ENCODE peak calls at places on chromosomes 3 and 15, in five cellular contexts. One of them, this sample, is unnamed.

GRCh38 chr3:43958973-43959372 is 268.2 kb downstream of the ABHD5 start:
- DNase-seq in K562: no peak
- DNase-seq in HCT116: no peak
- DNase-seq in SK-N-SH: no peak
- DNase-seq in HepG2: no peak
- DNase-seq in this sample: no peak

GRCh38 chr3:25582242-25582641 is 82.5 kb downstream of the TOP2B start:
- DNase-seq in K562: peak
- DNase-seq in HCT116: no peak
- DNase-seq in SK-N-SH: no peak
- DNase-seq in HepG2: peak
- DNase-seq in this sample: peak

GRCh38 chr15:65300924-65301441 is 3.5 kb upstream of the RNU5B-1 start:
- DNase-seq in K562: no peak
- DNase-seq in HCT116: no peak
- DNase-seq in SK-N-SH: no peak
- DNase-seq in HepG2: no peak
- DNase-seq in this sample: no peak

GRCh38 chr15:91289324-91289723 is 189.3 kb downstream of the SV2B start:
- DNase-seq in K562: no peak
- DNase-seq in HCT116: no peak
- DNase-seq in SK-N-SH: peak
- DNase-seq in HepG2: no peak
- DNase-seq in this sample: no peak

GRCh38 chr3:194276768-194277546 is 74.2 kb downstream of the CPN2 start:
- DNase-seq in K562: no peak
- DNase-seq in HCT116: no peak
- DNase-seq in SK-N-SH: no peak
- DNase-seq in HepG2: no peak
- DNase-seq in this sample: no peak

GRCh38 chr15:39781147-39781966 is 1.3 kb downstream of the FSIP1 start:
- DNase-seq in K562: no peak
- DNase-seq in HCT116: no peak
- DNase-seq in SK-N-SH: no peak
- DNase-seq in HepG2: no peak
- DNase-seq in this sample: no peak

GRCh38 chr3:123346726-123347125 is 102.2 kb downstream of the ADCY5 start:
- DNase-seq in K562: no peak
- DNase-seq in HCT116: no peak
- DNase-seq in SK-N-SH: no peak
- DNase-seq in HepG2: no peak
- DNase-seq in this sample: no peak

GRCh38 chr3:182969853-182970252 is 10.5 kb downstream of the DCUN1D1 start:
- DNase-seq in K562: no peak
- DNase-seq in HCT116: no peak
- DNase-seq in SK-N-SH: no peak
- DNase-seq in HepG2: no peak
- DNase-seq in this sample: no peak

GRCh38 chr15:88745696-88746095 is 57.5 kb upstream of the ACAN start:
- DNase-seq in K562: no peak
- DNase-seq in HCT116: no peak
- DNase-seq in SK-N-SH: no peak
- DNase-seq in HepG2: no peak
- DNase-seq in this sample: no peak

GRCh38 chr3:161977063-161977462 is 480.5 kb downstream of the OTOL1 start:
- DNase-seq in K562: no peak
- DNase-seq in HCT116: no peak
- DNase-seq in SK-N-SH: no peak
- DNase-seq in HepG2: no peak
- DNase-seq in this sample: no peak

GRCh38 chr3:3664916-3665315 is 134.3 kb upstream of the LRRN1 start:
- DNase-seq in K562: no peak
- DNase-seq in HCT116: no peak
- DNase-seq in SK-N-SH: no peak
- DNase-seq in HepG2: no peak
- DNase-seq in this sample: no peak

GRCh38 chr15:71658827-71659729 is 151.3 kb upstream of the NR2E3 start:
- DNase-seq in K562: no peak
- DNase-seq in HCT116: no peak
- DNase-seq in SK-N-SH: no peak
- DNase-seq in HepG2: no peak
- DNase-seq in this sample: no peak

GRCh38 chr3:62632510-62633294 is 242.5 kb downstream of the CADPS start:
- DNase-seq in K562: no peak
- DNase-seq in HCT116: no peak
- DNase-seq in SK-N-SH: no peak
- DNase-seq in HepG2: no peak
- DNase-seq in this sample: peak

GRCh38 chr3:171574556-171575240 is 114.5 kb upstream of the TNIK start:
- DNase-seq in K562: no peak
- DNase-seq in HCT116: no peak
- DNase-seq in SK-N-SH: no peak
- DNase-seq in HepG2: no peak
- DNase-seq in this sample: no peak

GRCh38 chr3:130345487-130346079 is at the start of gene COL6A5:
- DNase-seq in K562: peak
- DNase-seq in HCT116: no peak
- DNase-seq in SK-N-SH: peak
- DNase-seq in HepG2: no peak
- DNase-seq in this sample: no peak

GRCh38 chr15:96551196-96551595 is 220.7 kb downstream of the NR2F2 start:
- DNase-seq in K562: no peak
- DNase-seq in HCT116: no peak
- DNase-seq in SK-N-SH: no peak
- DNase-seq in HepG2: no peak
- DNase-seq in this sample: no peak

GRCh38 chr3:4533489-4534443 is 40.6 kb downstream of the ITPR1 start:
- DNase-seq in K562: peak
- DNase-seq in HCT116: no peak
- DNase-seq in SK-N-SH: no peak
- DNase-seq in HepG2: peak
- DNase-seq in this sample: peak

GRCh38 chr3:189282751-189283150 is 111.0 kb downstream of the TPRG1 start:
- DNase-seq in K562: no peak
- DNase-seq in HCT116: no peak
- DNase-seq in SK-N-SH: no peak
- DNase-seq in HepG2: no peak
- DNase-seq in this sample: no peak

GRCh38 chr3:169161011-169161410 is 502.5 kb downstream of the MECOM start:
- DNase-seq in K562: no peak
- DNase-seq in HCT116: no peak
- DNase-seq in SK-N-SH: no peak
- DNase-seq in HepG2: no peak
- DNase-seq in this sample: no peak

GRCh38 chr15:44804303-44805046 is 68.1 kb downstream of the TRIM69 start:
- DNase-seq in K562: no peak
- DNase-seq in HCT116: no peak
- DNase-seq in SK-N-SH: no peak
- DNase-seq in HepG2: no peak
- DNase-seq in this sample: no peak

GRCh38 chr3:17894434-17895060 is 152.1 kb upstream of the TBC1D5 start:
- DNase-seq in K562: no peak
- DNase-seq in HCT116: peak
- DNase-seq in SK-N-SH: no peak
- DNase-seq in HepG2: peak
- DNase-seq in this sample: no peak

GRCh38 chr3:195045481-195045880 is 225.5 kb downstream of the XXYLT1 start:
- DNase-seq in K562: no peak
- DNase-seq in HCT116: no peak
- DNase-seq in SK-N-SH: no peak
- DNase-seq in HepG2: no peak
- DNase-seq in this sample: no peak

GRCh38 chr3:100913870-100914654 is 79.2 kb downstream of the ABI3BP start:
- DNase-seq in K562: no peak
- DNase-seq in HCT116: no peak
- DNase-seq in SK-N-SH: no peak
- DNase-seq in HepG2: no peak
- DNase-seq in this sample: no peak

GRCh38 chr15:92273286-92273685 is 120.4 kb upstream of the ST8SIA2 start:
- DNase-seq in K562: no peak
- DNase-seq in HCT116: no peak
- DNase-seq in SK-N-SH: no peak
- DNase-seq in HepG2: no peak
- DNase-seq in this sample: no peak

GRCh38 chr15:27167738-27168137 is 196.8 kb downstream of the GABRG3 start:
- DNase-seq in K562: no peak
- DNase-seq in HCT116: no peak
- DNase-seq in SK-N-SH: no peak
- DNase-seq in HepG2: no peak
- DNase-seq in this sample: no peak

GRCh38 chr3:128807186-128807830 is 72.1 kb upstream of the ACAD9 start:
- DNase-seq in K562: no peak
- DNase-seq in HCT116: no peak
- DNase-seq in SK-N-SH: no peak
- DNase-seq in HepG2: no peak
- DNase-seq in this sample: no peak

GRCh38 chr15:85024509-85025336 is 43.1 kb downstream of the PDE8A start:
- DNase-seq in K562: no peak
- DNase-seq in HCT116: no peak
- DNase-seq in SK-N-SH: no peak
- DNase-seq in HepG2: peak
- DNase-seq in this sample: peak

GRCh38 chr3:109803274-109803673 is 465.9 kb upstream of the DPPA4 start:
- DNase-seq in K562: no peak
- DNase-seq in HCT116: peak
- DNase-seq in SK-N-SH: peak
- DNase-seq in HepG2: no peak
- DNase-seq in this sample: no peak

GRCh38 chr3:82496890-82497560 is 735.6 kb upstream of the GBE1 start:
- DNase-seq in K562: peak
- DNase-seq in HCT116: peak
- DNase-seq in SK-N-SH: peak
- DNase-seq in HepG2: peak
- DNase-seq in this sample: no peak

GRCh38 chr3:139481116-139481515 is 4.8 kb upstream of the RBP2 start:
- DNase-seq in K562: no peak
- DNase-seq in HCT116: no peak
- DNase-seq in SK-N-SH: no peak
- DNase-seq in HepG2: no peak
- DNase-seq in this sample: peak

GRCh38 chr15:31297221-31297879 is 29.3 kb upstream of the KLF13 start:
- DNase-seq in K562: no peak
- DNase-seq in HCT116: no peak
- DNase-seq in SK-N-SH: no peak
- DNase-seq in HepG2: no peak
- DNase-seq in this sample: no peak

GRCh38 chr3:123431658-123432323 is 17.1 kb downstream of the ADCY5 start:
- DNase-seq in K562: no peak
- DNase-seq in HCT116: no peak
- DNase-seq in SK-N-SH: no peak
- DNase-seq in HepG2: no peak
- DNase-seq in this sample: no peak

GRCh38 chr3:151428386-151428785 is 32.5 kb downstream of the IGSF10 start:
- DNase-seq in K562: no peak
- DNase-seq in HCT116: no peak
- DNase-seq in SK-N-SH: no peak
- DNase-seq in HepG2: no peak
- DNase-seq in this sample: no peak

GRCh38 chr3:52123106-52123708 is 31.0 kb downstream of the POC1A start:
- DNase-seq in K562: peak
- DNase-seq in HCT116: peak
- DNase-seq in SK-N-SH: peak
- DNase-seq in HepG2: peak
- DNase-seq in this sample: peak

GRCh38 chr3:46368569-46368968 is 2.2 kb upstream of the CCR5 start:
- DNase-seq in K562: no peak
- DNase-seq in HCT116: no peak
- DNase-seq in SK-N-SH: peak
- DNase-seq in HepG2: no peak
- DNase-seq in this sample: no peak

GRCh38 chr15:26954403-26954802 is 16.6 kb upstream of the GABRG3 start:
- DNase-seq in K562: no peak
- DNase-seq in HCT116: no peak
- DNase-seq in SK-N-SH: no peak
- DNase-seq in HepG2: no peak
- DNase-seq in this sample: no peak

GRCh38 chr3:62159693-62160092 is 213.7 kb downstream of the FEZF2 start:
- DNase-seq in K562: no peak
- DNase-seq in HCT116: no peak
- DNase-seq in SK-N-SH: no peak
- DNase-seq in HepG2: no peak
- DNase-seq in this sample: no peak

GRCh38 chr3:193981534-193981933 is 154.4 kb upstream of the HES1 start:
- DNase-seq in K562: no peak
- DNase-seq in HCT116: no peak
- DNase-seq in SK-N-SH: no peak
- DNase-seq in HepG2: no peak
- DNase-seq in this sample: no peak

GRCh38 chr3:2510746-2511145 is 412.1 kb downstream of the CNTN4 start:
- DNase-seq in K562: no peak
- DNase-seq in HCT116: no peak
- DNase-seq in SK-N-SH: peak
- DNase-seq in HepG2: no peak
- DNase-seq in this sample: no peak
- TF ChIP-seq JUND in K562: no peak
- TF ChIP-seq JUND in HCT116: no peak
- TF ChIP-seq JUND in SK-N-SH: no peak
- TF ChIP-seq JUND in HepG2: no peak
- TF ChIP-seq JUND in this sample: no peak

GRCh38 chr3:147368561-147369151 is 37.7 kb downstream of the ZIC4 start:
- DNase-seq in K562: no peak
- DNase-seq in HCT116: no peak
- DNase-seq in SK-N-SH: no peak
- DNase-seq in HepG2: peak
- DNase-seq in this sample: no peak
- TF ChIP-seq JUND in K562: no peak
- TF ChIP-seq JUND in HCT116: no peak
- TF ChIP-seq JUND in SK-N-SH: no peak
- TF ChIP-seq JUND in HepG2: no peak
- TF ChIP-seq JUND in this sample: no peak

GRCh38 chr3:63921741-63922482 is 9.7 kb upstream of the SCAANT1 start:
- DNase-seq in K562: no peak
- DNase-seq in HCT116: no peak
- DNase-seq in SK-N-SH: no peak
- DNase-seq in HepG2: no peak
- DNase-seq in this sample: no peak

GRCh38 chr3:63920001-63920400 is 7.8 kb upstream of the SCAANT1 start:
- DNase-seq in K562: no peak
- DNase-seq in HCT116: no peak
- DNase-seq in SK-N-SH: no peak
- DNase-seq in HepG2: no peak
- DNase-seq in this sample: no peak

GRCh38 chr3:63922800-63923199 is 10.6 kb upstream of the SCAANT1 start:
- DNase-seq in K562: no peak
- DNase-seq in HCT116: no peak
- DNase-seq in SK-N-SH: no peak
- DNase-seq in HepG2: no peak
- DNase-seq in this sample: no peak

GRCh38 chr3:63914312-63914711 is 2.1 kb upstream of the SCAANT1 start:
- DNase-seq in K562: no peak
- DNase-seq in HCT116: no peak
- DNase-seq in SK-N-SH: no peak
- DNase-seq in HepG2: no peak
- DNase-seq in this sample: peak

GRCh38 chr3:63918321-63918720 is 6.1 kb upstream of the SCAANT1 start:
- DNase-seq in K562: no peak
- DNase-seq in HCT116: no peak
- DNase-seq in SK-N-SH: no peak
- DNase-seq in HepG2: no peak
- DNase-seq in this sample: no peak
- TF ChIP-seq JUND in K562: no peak
- TF ChIP-seq JUND in HCT116: no peak
- TF ChIP-seq JUND in SK-N-SH: peak
- TF ChIP-seq JUND in HepG2: no peak
- TF ChIP-seq JUND in this sample: no peak

GRCh38 chr3:78894787-78895186 is 873.0 kb downstream of the ROBO1 start:
- DNase-seq in K562: no peak
- DNase-seq in HCT116: no peak
- DNase-seq in SK-N-SH: no peak
- DNase-seq in HepG2: no peak
- DNase-seq in this sample: no peak
- TF ChIP-seq JUND in K562: no peak
- TF ChIP-seq JUND in HCT116: no peak
- TF ChIP-seq JUND in SK-N-SH: no peak
- TF ChIP-seq JUND in HepG2: no peak
- TF ChIP-seq JUND in this sample: no peak